ENCODE peak calls at places on chromosome 9, in eight cellular contexts. N is IMR-90, J is neural progenitor cell, M is mammary epithelial cell, E is colonic mucosa, Q is mesendoderm, B is Karpas-422, R is PC-3. Z is an unnamed sample. For H3K4me1, the result is how much of the 10 kb centered on the place peaks cover.

GRCh38 chr9:120065151-120065550 is 514.8 kb downstream of the CDK5RAP2 start:
- DNase-seq in N (no peak), J (no peak), M (no peak), E (no peak), Q (no peak), B (no peak), R (no peak), Z (no peak)

GRCh38 chr9:95477441-95477840 is 39.3 kb downstream of the PTCH1 start:
- DNase-seq in N (no peak), J (peak), M (no peak), E (no peak), Q (no peak), B (no peak), R (no peak), Z (no peak)

GRCh38 chr9:18379073-18379811 is 94.7 kb upstream of the ADAMTSL1 start:
- DNase-seq in N (peak), J (peak), M (peak), E (no peak), Q (peak), B (peak), R (peak), Z (no peak)

GRCh38 chr9:806285-807156 is 35.0 kb upstream of the DMRT1 start:
- DNase-seq in N (peak), J (peak), M (peak), E (no peak), Q (peak), B (peak), R (peak), Z (no peak)

GRCh38 chr9:7910426-7911015 is 110.9 kb upstream of the DMAC1 start:
- DNase-seq in N (no peak), J (no peak), M (no peak), E (peak), Q (peak), B (no peak), R (no peak), Z (no peak)

GRCh38 chr9:21317956-21318923 is 13.1 kb upstream of the IFNA5 start:
- DNase-seq in N (peak), J (peak), M (peak), E (peak), Q (peak), B (peak), R (peak), Z (peak)

GRCh38 chr9:89046832-89047231 is 55.6 kb downstream of the S1PR3 start:
- DNase-seq in N (peak), J (no peak), M (no peak), E (no peak), Q (no peak), B (no peak), R (no peak), Z (no peak)

GRCh38 chr9:105082843-105083242 is 154.9 kb upstream of the ABCA1 start:
- DNase-seq in N (no peak), J (no peak), M (no peak), E (no peak), Q (no peak), B (no peak), R (no peak), Z (no peak)

GRCh38 chr9:130862217-130862616 is 27.2 kb downstream of the ABL1 start:
- DNase-seq in N (no peak), J (no peak), M (no peak), E (no peak), Q (no peak), B (no peak), R (no peak), Z (no peak)

GRCh38 chr9:12826924-12827655 is 52.3 kb downstream of the LURAP1L start:
- DNase-seq in N (no peak), J (no peak), M (no peak), E (no peak), Q (no peak), B (no peak), R (no peak), Z (no peak)

GRCh38 chr9:76603448-76603895 is 144.5 kb downstream of the GCNT1 start:
- DNase-seq in N (peak), J (no peak), M (peak), E (no peak), Q (no peak), B (no peak), R (no peak), Z (no peak)

GRCh38 chr9:14400658-14400995 is 86.7 kb upstream of the NFIB start:
- DNase-seq in N (peak), J (peak), M (peak), E (peak), Q (peak), B (no peak), R (peak), Z (peak)

GRCh38 chr9:136596219-136596616 is 50.4 kb upstream of the NOTCH1 start:
- DNase-seq in N (no peak), J (no peak), M (no peak), E (no peak), Q (no peak), B (no peak), R (no peak), Z (no peak)

GRCh38 chr9:12748954-12749353 is 25.9 kb upstream of the LURAP1L start:
- DNase-seq in N (no peak), J (no peak), M (no peak), E (no peak), Q (no peak), B (no peak), R (no peak), Z (no peak)

GRCh38 chr9:114501786-114502682 is 3.2 kb downstream of the WHRN start:
- DNase-seq in N (peak), J (peak), M (peak), E (no peak), Q (peak), B (no peak), R (peak), Z (peak)

GRCh38 chr9:110141118-110141797 is 66.7 kb downstream of the C9orf152 start:
- DNase-seq in N (peak), J (no peak), M (peak), E (no peak), Q (no peak), B (no peak), R (peak), Z (no peak)

GRCh38 chr9:88090151-88090581 is 48.1 kb downstream of the SPATA31C2 start:
- DNase-seq in N (peak), J (no peak), M (no peak), E (no peak), Q (peak), B (no peak), R (no peak), Z (peak)

GRCh38 chr9:70484232-70485130 is 70.0 kb upstream of the KLF9 start:
- DNase-seq in N (peak), J (peak), M (peak), E (peak), Q (peak), B (peak), R (peak), Z (peak)

GRCh38 chr9:90996154-90996788 is 194.7 kb downstream of the SYK start:
- DNase-seq in N (no peak), J (no peak), M (no peak), E (no peak), Q (no peak), B (no peak), R (no peak), Z (no peak)

GRCh38 chr9:90987566-90987965 is 185.9 kb downstream of the SYK start:
- DNase-seq in N (no peak), J (no peak), M (peak), E (no peak), Q (no peak), B (no peak), R (peak), Z (no peak)

GRCh38 chr9:90988318-90988717 is 186.7 kb downstream of the SYK start:
- DNase-seq in N (peak), J (no peak), M (peak), E (no peak), Q (no peak), B (no peak), R (peak), Z (no peak)

GRCh38 chr9:90995516-90995915 is 193.9 kb downstream of the SYK start:
- DNase-seq in N (no peak), J (no peak), M (no peak), E (no peak), Q (no peak), B (no peak), R (no peak), Z (no peak)

GRCh38 chr9:90991953-90992352 is 190.3 kb downstream of the SYK start:
- DNase-seq in N (no peak), J (no peak), M (peak), E (no peak), Q (no peak), B (no peak), R (peak), Z (no peak)
- H3K27ac ChIP-seq in N (peak), J (no peak), M (peak), E (no peak), Q (no peak), B (no peak), R (peak), Z (no peak)

GRCh38 chr9:135020481-135021392 is 66.7 kb upstream of the OLFM1 start:
- DNase-seq in N (no peak), J (no peak), M (no peak), E (no peak), Q (no peak), B (no peak), R (no peak), Z (no peak)

GRCh38 chr9:135022191-135022870 is 65.1 kb upstream of the OLFM1 start:
- DNase-seq in N (no peak), J (no peak), M (no peak), E (no peak), Q (no peak), B (no peak), R (no peak), Z (no peak)

GRCh38 chr9:135023389-135023788 is 64.1 kb upstream of the OLFM1 start:
- DNase-seq in N (no peak), J (no peak), M (peak), E (no peak), Q (peak), B (no peak), R (peak), Z (no peak)

GRCh38 chr9:135019224-135019623 is 68.2 kb upstream of the OLFM1 start:
- DNase-seq in N (no peak), J (no peak), M (no peak), E (no peak), Q (no peak), B (no peak), R (no peak), Z (no peak)

GRCh38 chr9:135021393-135021789 is 66.1 kb upstream of the OLFM1 start:
- DNase-seq in N (no peak), J (no peak), M (no peak), E (no peak), Q (no peak), B (no peak), R (no peak), Z (no peak)
- H3K4me1 ChIP-seq in N (under half), J (under half), M (under half), E (under half), Q (under half), B (under half), R (under half), Z (under half)

DNA sequence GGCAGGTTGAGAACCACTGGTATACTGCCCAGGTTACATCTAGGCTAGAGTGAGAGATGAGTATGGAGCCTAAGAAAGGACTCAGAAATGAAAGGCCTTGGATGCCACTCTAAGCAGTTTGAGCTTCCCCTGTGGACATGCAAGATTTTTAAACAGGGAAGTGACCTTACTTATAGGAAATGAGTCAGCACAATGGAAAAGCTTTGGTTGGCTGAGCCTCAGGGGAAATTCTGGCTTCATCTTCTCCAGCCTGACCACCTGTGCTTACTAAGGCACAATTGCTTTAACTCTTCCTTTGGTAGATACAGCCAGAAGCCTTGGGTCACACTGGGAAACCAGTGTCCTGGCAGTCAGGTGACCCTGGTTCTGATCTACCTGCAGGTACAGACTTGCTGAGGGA is 380.2 kb upstream of the ZNF462 start:
- DNase-seq in N (no peak), J (no peak), M (peak), E (no peak), Q (peak), B (no peak), R (peak), Z (no peak)
- H3K9ac ChIP-seq in N (no peak), J (no peak), M (no peak), E (no peak), Q (no peak), B (no peak), R (no peak), Z (no peak)

GRCh38 chr9:33151601-33152000 is 15.5 kb downstream of the B4GALT1 start:
- DNase-seq in N (no peak), J (no peak), M (no peak), E (no peak), Q (no peak), B (no peak), R (no peak), Z (peak)
- H3K27ac ChIP-seq in N (peak), J (no peak), M (no peak), E (peak), Q (no peak), B (no peak), R (peak), Z (no peak)